ENCODE peak calls at places on chromosomes 3 and 15, in four cellular contexts. B, X, L and G are unnamed samples.

GRCh38 chr3:12370758-12371157 is 81.9 kb downstream of the PPARG start:
- DNase-seq in X (no peak), B (no peak), L (no peak), G (no peak)

GRCh38 chr3:159378391-159378790 is 576.5 kb downstream of the MFSD1 start:
- DNase-seq in X (no peak), B (no peak), L (no peak), G (no peak)

GRCh38 chr3:25037049-25037547 is 391.0 kb upstream of the RARB start:
- DNase-seq in L (no peak), B (no peak), X (no peak), G (no peak)

GRCh38 chr3:100984257-100984772 is 8.9 kb downstream of the ABI3BP start:
- DNase-seq in X (no peak), L (no peak), B (no peak), G (no peak)

GRCh38 chr3:134600166-134600670 is 50.6 kb downstream of the KY start:
- DNase-seq in B (no peak), L (no peak), X (no peak), G (no peak)

GRCh38 chr15:64865998-64866520 is 24.3 kb downstream of the PLEKHO2 start:
- DNase-seq in X (no peak), B (no peak), L (no peak), G (no peak)

GRCh38 chr15:43446344-43446743 is 46.6 kb downstream of the TP53BP1 start:
- DNase-seq in L (no peak), X (no peak), B (no peak), G (no peak)

GRCh38 chr15:70210076-70210475 is 112.4 kb upstream of the TLE3 start:
- DNase-seq in L (no peak), X (no peak), B (no peak), G (no peak)

GRCh38 chr3:53880396-53881345 is 1.3 kb downstream of the ACTR8 start:
- DNase-seq in L (no peak), X (no peak), B (no peak), G (no peak)

GRCh38 chr3:44762170-44762677 is 630 bp downstream of the KIF15 start:
- DNase-seq in X (no peak), B (no peak), L (no peak), G (no peak)

GRCh38 chr3:55343486-55344357 is 143.4 kb downstream of the WNT5A start:
- DNase-seq in L (no peak), B (no peak), X (no peak), G (no peak)

GRCh38 chr3:141292346-141293058 is 60.9 kb downstream of the PXYLP1 start:
- DNase-seq in X (no peak), L (no peak), B (no peak), G (no peak)

GRCh38 chr15:98772895-98773294 is 124.6 kb downstream of the IGF1R start:
- DNase-seq in B (no peak), X (no peak), L (no peak), G (no peak)

GRCh38 chr15:93942140-93942808 is 289.1 kb upstream of the MCTP2 start:
- DNase-seq in B (no peak), L (no peak), X (no peak), G (no peak)

GRCh38 chr3:57983734-57984518 is 24.3 kb upstream of the FLNB start:
- DNase-seq in B (peak; percentile 56), L (no peak), X (no peak), G (peak; percentile 74)

GRCh38 chr15:77186518-77187095 is 115.7 kb upstream of the TSPAN3 start:
- DNase-seq in X (no peak), L (no peak), B (no peak), G (peak; percentile 26)